ENCODE peak calls at places on chromosomes 1 and 21, in seven cellular contexts. One of them, this sample, is unnamed. For H3K27me3, the result is how much of the 10 kb centered on the place peaks cover.

GRCh38 chr1:147534386-147534785 is 6.9 kb upstream of the BCL9 start:
- DNase-seq in colonic mucosa: no peak
- DNase-seq in uterus: no peak
- DNase-seq in heart right ventricle: no peak
- DNase-seq in tibial nerve: no peak
- DNase-seq in ovary: no peak
- DNase-seq in mammary epithelial cell: no peak
- DNase-seq in this sample: no peak

GRCh38 chr1:36099681-36100341 is 11.1 kb downstream of the ADPRS start:
- DNase-seq in heart right ventricle: peak
- DNase-seq in mammary epithelial cell: peak
- DNase-seq in colonic mucosa: peak
- DNase-seq in ovary: peak
- DNase-seq in uterus: peak
- DNase-seq in tibial nerve: peak
- DNase-seq in this sample: peak

GRCh38 chr1:51600954-51601353 is 15.9 kb upstream of the OSBPL9 start:
- DNase-seq in ovary: no peak
- DNase-seq in mammary epithelial cell: no peak
- DNase-seq in uterus: no peak
- DNase-seq in tibial nerve: no peak
- DNase-seq in heart right ventricle: no peak
- DNase-seq in colonic mucosa: no peak
- DNase-seq in this sample: no peak

GRCh38 chr1:7248828-7249227 is 463.6 kb downstream of the CAMTA1 start:
- DNase-seq in colonic mucosa: no peak
- DNase-seq in ovary: no peak
- DNase-seq in uterus: no peak
- DNase-seq in mammary epithelial cell: no peak
- DNase-seq in tibial nerve: no peak
- DNase-seq in heart right ventricle: no peak
- DNase-seq in this sample: no peak

GRCh38 chr21:37227071-37228002 is 39.8 kb downstream of the VPS26C start:
- DNase-seq in tibial nerve: no peak
- DNase-seq in mammary epithelial cell: no peak
- DNase-seq in uterus: no peak
- DNase-seq in heart right ventricle: no peak
- DNase-seq in colonic mucosa: no peak
- DNase-seq in ovary: no peak
- DNase-seq in this sample: no peak

GRCh38 chr1:224433671-224434446 is 738 bp downstream of the WDR26 start:
- DNase-seq in tibial nerve: peak
- DNase-seq in colonic mucosa: peak
- DNase-seq in uterus: peak
- DNase-seq in mammary epithelial cell: no peak
- DNase-seq in heart right ventricle: peak
- DNase-seq in ovary: peak
- DNase-seq in this sample: no peak

GRCh38 chr21:42038826-42039425 is 28.8 kb upstream of the ZBTB21 start:
- DNase-seq in uterus: no peak
- DNase-seq in mammary epithelial cell: no peak
- DNase-seq in heart right ventricle: no peak
- DNase-seq in ovary: no peak
- DNase-seq in tibial nerve: no peak
- DNase-seq in colonic mucosa: no peak
- DNase-seq in this sample: no peak

GRCh38 chr1:15849775-15850449 is 2.4 kb downstream of the SPEN start:
- DNase-seq in mammary epithelial cell: peak
- DNase-seq in colonic mucosa: peak
- DNase-seq in heart right ventricle: peak
- DNase-seq in ovary: no peak
- DNase-seq in uterus: peak
- DNase-seq in tibial nerve: no peak
- DNase-seq in this sample: peak

GRCh38 chr1:12177999-12178441 is 11.2 kb downstream of the TNFRSF1B start:
- DNase-seq in heart right ventricle: no peak
- DNase-seq in uterus: peak
- DNase-seq in tibial nerve: no peak
- DNase-seq in ovary: no peak
- DNase-seq in colonic mucosa: peak
- DNase-seq in mammary epithelial cell: peak
- DNase-seq in this sample: peak

GRCh38 chr1:208127284-208127683 is 116.9 kb downstream of the PLXNA2 start:
- DNase-seq in tibial nerve: no peak
- DNase-seq in uterus: no peak
- DNase-seq in mammary epithelial cell: no peak
- DNase-seq in heart right ventricle: no peak
- DNase-seq in colonic mucosa: no peak
- DNase-seq in ovary: no peak
- DNase-seq in this sample: no peak

GRCh38 chr1:28199328-28200233 is 23.1 kb upstream of the PTAFR start:
- DNase-seq in heart right ventricle: no peak
- DNase-seq in uterus: no peak
- DNase-seq in ovary: no peak
- DNase-seq in tibial nerve: no peak
- DNase-seq in mammary epithelial cell: no peak
- DNase-seq in colonic mucosa: peak
- DNase-seq in this sample: no peak

DNA sequence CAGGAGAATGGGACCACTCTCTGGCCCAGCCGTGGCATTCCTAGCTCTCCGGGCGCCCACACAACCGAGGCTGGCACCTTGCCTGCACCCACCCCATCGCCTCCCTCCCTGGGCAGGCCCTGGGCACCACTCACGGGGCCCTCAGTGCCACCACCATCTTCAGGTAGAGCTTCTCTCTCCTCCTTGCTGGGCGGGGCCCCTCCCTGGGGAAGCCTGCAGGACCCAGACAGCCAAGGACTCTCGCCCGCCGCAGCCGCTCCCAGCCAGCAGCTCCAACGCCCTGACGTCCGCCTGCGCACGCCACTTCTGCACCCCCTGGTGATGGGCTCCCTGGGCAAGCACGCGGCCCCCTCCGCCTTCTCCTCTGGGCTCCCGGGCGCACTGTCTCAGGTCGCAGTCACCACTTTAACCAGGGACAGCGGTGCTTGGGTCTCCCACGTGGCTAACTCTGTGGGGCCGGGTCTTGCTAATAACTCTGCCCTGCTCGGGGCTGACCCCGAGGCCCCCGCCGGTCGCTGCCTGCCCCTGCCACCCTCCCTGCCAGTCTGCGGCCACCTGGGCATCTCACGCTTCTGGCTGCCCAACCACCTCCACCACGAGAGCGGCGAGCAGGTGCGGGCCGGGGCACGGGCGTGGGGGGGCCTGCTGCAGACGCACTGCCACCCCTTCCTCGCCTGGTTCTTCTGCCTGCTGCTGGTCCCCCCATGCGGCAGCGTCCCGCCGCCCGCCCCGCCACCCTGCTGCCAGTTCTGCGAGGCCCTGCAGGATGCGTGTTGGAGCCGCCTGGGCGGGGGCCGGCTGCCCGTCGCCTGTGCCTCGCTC is 51.3 kb downstream of the COL18A1 start:
- DNase-seq in mammary epithelial cell: no peak
- DNase-seq in uterus: no peak
- DNase-seq in colonic mucosa: no peak
- DNase-seq in ovary: no peak
- DNase-seq in tibial nerve: no peak
- DNase-seq in heart right ventricle: no peak
- DNase-seq in this sample: no peak
- H3K4me3 ChIP-seq in mammary epithelial cell: no peak
- H3K4me3 ChIP-seq in uterus: peak
- H3K4me3 ChIP-seq in colonic mucosa: peak
- H3K4me3 ChIP-seq in ovary: peak
- H3K4me3 ChIP-seq in tibial nerve: peak
- H3K4me3 ChIP-seq in heart right ventricle: peak
- H3K4me3 ChIP-seq in this sample: no peak

GRCh38 chr1:160079448-160079847 is 1.9 kb upstream of the KCNJ9 start:
- DNase-seq in uterus: no peak
- DNase-seq in tibial nerve: no peak
- DNase-seq in heart right ventricle: no peak
- DNase-seq in colonic mucosa: no peak
- DNase-seq in mammary epithelial cell: no peak
- DNase-seq in ovary: no peak
- DNase-seq in this sample: no peak

GRCh38 chr1:160082926-160083325 is 1.6 kb downstream of the KCNJ9 start:
- DNase-seq in uterus: no peak
- DNase-seq in mammary epithelial cell: no peak
- DNase-seq in colonic mucosa: no peak
- DNase-seq in ovary: no peak
- DNase-seq in tibial nerve: no peak
- DNase-seq in heart right ventricle: no peak
- DNase-seq in this sample: no peak

GRCh38 chr1:160082487-160082886 is 1.1 kb downstream of the KCNJ9 start:
- DNase-seq in tibial nerve: no peak
- DNase-seq in uterus: no peak
- DNase-seq in mammary epithelial cell: no peak
- DNase-seq in heart right ventricle: no peak
- DNase-seq in ovary: no peak
- DNase-seq in colonic mucosa: no peak
- DNase-seq in this sample: no peak

GRCh38 chr1:160080381-160081100 is 797 bp upstream of the KCNJ9 start:
- DNase-seq in colonic mucosa: no peak
- DNase-seq in mammary epithelial cell: no peak
- DNase-seq in tibial nerve: no peak
- DNase-seq in ovary: no peak
- DNase-seq in uterus: no peak
- DNase-seq in heart right ventricle: no peak
- DNase-seq in this sample: no peak

GRCh38 chr1:160081261-160081936 is at the start of gene KCNJ9:
- DNase-seq in uterus: no peak
- DNase-seq in heart right ventricle: no peak
- DNase-seq in tibial nerve: no peak
- DNase-seq in ovary: no peak
- DNase-seq in colonic mucosa: no peak
- DNase-seq in mammary epithelial cell: no peak
- DNase-seq in this sample: no peak
- H3K27me3 ChIP-seq in uterus: under half
- H3K27me3 ChIP-seq in heart right ventricle: half or more
- H3K27me3 ChIP-seq in tibial nerve: under half
- H3K27me3 ChIP-seq in ovary: under half
- H3K27me3 ChIP-seq in colonic mucosa: under half
- H3K27me3 ChIP-seq in mammary epithelial cell: under half
- H3K27me3 ChIP-seq in this sample: under half

GRCh38 chr21:38358098-38358497 is 101.3 kb downstream of the KCNJ15 start:
- DNase-seq in ovary: no peak
- DNase-seq in uterus: no peak
- DNase-seq in colonic mucosa: no peak
- DNase-seq in tibial nerve: no peak
- DNase-seq in mammary epithelial cell: no peak
- DNase-seq in heart right ventricle: no peak
- DNase-seq in this sample: no peak

GRCh38 chr21:38355353-38355752 is 98.6 kb downstream of the KCNJ15 start:
- DNase-seq in uterus: no peak
- DNase-seq in ovary: no peak
- DNase-seq in tibial nerve: no peak
- DNase-seq in heart right ventricle: no peak
- DNase-seq in mammary epithelial cell: no peak
- DNase-seq in colonic mucosa: no peak
- DNase-seq in this sample: no peak

GRCh38 chr21:38354231-38354630 is 97.4 kb downstream of the KCNJ15 start:
- DNase-seq in mammary epithelial cell: no peak
- DNase-seq in tibial nerve: no peak
- DNase-seq in uterus: no peak
- DNase-seq in colonic mucosa: no peak
- DNase-seq in heart right ventricle: no peak
- DNase-seq in ovary: no peak
- DNase-seq in this sample: no peak

GRCh38 chr21:38356898-38357297 is 100.1 kb downstream of the KCNJ15 start:
- DNase-seq in uterus: no peak
- DNase-seq in colonic mucosa: no peak
- DNase-seq in heart right ventricle: no peak
- DNase-seq in ovary: no peak
- DNase-seq in mammary epithelial cell: no peak
- DNase-seq in tibial nerve: no peak
- DNase-seq in this sample: no peak

DNA sequence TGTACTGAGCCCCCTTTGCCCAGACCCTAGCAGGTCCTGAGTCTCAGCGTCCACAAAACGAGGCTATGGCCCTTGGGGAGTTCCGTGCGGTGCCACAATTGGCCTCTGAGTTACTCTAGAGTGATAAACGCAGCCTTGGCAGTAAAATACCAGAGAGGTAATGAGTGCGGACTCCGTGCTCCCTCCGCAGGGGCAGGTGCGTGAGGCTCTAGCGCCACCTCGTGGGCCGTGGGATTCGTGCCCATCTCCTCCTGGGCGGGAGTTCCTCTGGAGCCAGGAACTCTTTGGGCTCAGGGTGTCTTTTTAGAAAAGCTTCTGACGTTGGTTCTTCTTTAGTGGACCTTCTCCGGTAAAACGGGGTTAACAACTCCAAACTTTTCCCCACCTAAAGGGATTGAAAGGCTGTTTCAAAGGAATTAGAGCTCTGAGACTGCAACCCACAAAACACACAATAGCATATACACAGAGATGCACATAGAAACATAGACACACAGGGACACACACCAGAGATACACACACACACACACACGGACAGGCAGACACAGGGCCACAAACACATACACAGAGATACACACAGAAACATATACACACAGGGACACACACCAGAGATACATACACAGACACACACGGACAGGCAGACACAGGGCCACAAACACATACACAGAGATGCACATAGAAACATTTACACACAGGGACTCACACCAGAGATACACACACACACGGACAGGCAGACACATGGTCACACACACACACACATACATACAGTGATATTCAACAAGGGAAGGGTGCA is 99.4 kb downstream of the KCNJ15 start:
- DNase-seq in mammary epithelial cell: peak
- DNase-seq in uterus: peak
- DNase-seq in ovary: peak
- DNase-seq in colonic mucosa: peak
- DNase-seq in heart right ventricle: peak
- DNase-seq in tibial nerve: peak
- DNase-seq in this sample: peak
- TF ChIP-seq CTCF in mammary epithelial cell: peak
- TF ChIP-seq CTCF in uterus: peak
- TF ChIP-seq CTCF in ovary: peak
- TF ChIP-seq CTCF in colonic mucosa: peak
- TF ChIP-seq CTCF in heart right ventricle: peak
- TF ChIP-seq CTCF in tibial nerve: peak
- TF ChIP-seq CTCF in this sample: peak

DNA sequence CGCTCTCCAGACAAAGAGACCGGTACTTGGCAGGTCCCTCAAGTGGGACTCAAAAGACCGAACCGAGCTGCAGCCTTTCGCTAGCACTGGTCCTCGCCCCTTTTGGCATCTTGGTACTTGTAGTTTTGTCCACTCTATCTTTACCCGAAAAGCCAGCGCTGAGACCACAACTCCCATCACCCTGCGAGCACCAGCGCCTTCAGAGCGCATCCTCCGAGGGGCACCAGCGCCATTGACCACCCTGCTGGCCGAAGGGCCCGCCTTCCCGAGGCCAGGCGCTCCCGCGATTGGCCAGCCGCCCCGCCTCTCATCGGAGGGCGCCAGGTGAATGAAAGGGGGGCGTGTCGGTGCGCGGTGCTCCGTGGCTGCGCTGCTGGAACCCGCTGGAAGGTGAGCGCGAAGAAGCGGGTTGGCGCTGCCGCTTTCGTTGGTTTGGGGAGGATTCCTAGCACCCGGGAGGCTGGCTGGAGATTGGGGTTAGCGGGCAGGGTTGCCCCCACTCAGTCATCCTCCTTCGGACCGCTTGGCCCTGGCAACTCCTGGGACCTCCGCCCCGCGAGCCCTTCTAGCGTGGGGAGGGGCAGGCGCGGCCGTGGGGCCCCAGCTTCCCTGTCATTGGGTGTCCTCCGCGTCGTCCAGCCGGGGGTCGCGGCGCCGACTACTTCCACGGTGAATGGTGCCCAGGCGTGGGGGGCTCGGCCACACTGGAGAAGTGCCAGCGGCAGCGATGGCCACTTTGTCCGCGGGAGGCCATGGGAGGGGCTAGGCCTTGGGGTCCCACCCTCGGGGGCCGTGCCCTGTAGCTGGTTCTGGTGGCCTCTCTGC is at the start of gene ZBTB8B:
- DNase-seq in ovary: peak
- DNase-seq in mammary epithelial cell: peak
- DNase-seq in colonic mucosa: peak
- DNase-seq in uterus: peak
- DNase-seq in tibial nerve: peak
- DNase-seq in heart right ventricle: peak
- DNase-seq in this sample: peak
- H3K4me3 ChIP-seq in ovary: peak
- H3K4me3 ChIP-seq in mammary epithelial cell: peak
- H3K4me3 ChIP-seq in colonic mucosa: peak
- H3K4me3 ChIP-seq in uterus: peak
- H3K4me3 ChIP-seq in tibial nerve: peak
- H3K4me3 ChIP-seq in heart right ventricle: peak
- H3K4me3 ChIP-seq in this sample: peak

This sample was measured in bronchial epithelial cell.